ENCODE peak calls at places on chromosomes 7 and 10, in four cellular contexts. E is IMR-90, X is H1, F is H9. G is an unnamed sample.

GRCh38 chr7:94698275-94698674 is 42.3 kb upstream of the SGCE start:
- DNase-seq in X (no peak), E (peak), F (no peak), G (peak)

GRCh38 chr7:27097686-27098492 is 2.1 kb upstream of the HOXA1 start:
- DNase-seq in F (no peak), X (no peak), E (peak), G (peak)

GRCh38 chr7:136114966-136115762 is 138.0 kb upstream of the MTPN start:
- DNase-seq in E (peak), X (peak), F (peak), G (peak)

GRCh38 chr10:127866276-127867013 is 26.3 kb downstream of the CLRN3 start:
- DNase-seq in F (no peak), E (no peak), X (no peak), G (no peak)

GRCh38 chr7:42285383-42285824 is 48.4 kb upstream of the GLI3 start:
- DNase-seq in F (no peak), E (no peak), X (no peak), G (no peak)

GRCh38 chr7:34309116-34309515 is 348.9 kb upstream of the NPSR1 start:
- DNase-seq in F (no peak), E (no peak), X (no peak), G (no peak)

GRCh38 chr7:77576856-77577255 is 39.8 kb downstream of the PTPN12 start:
- DNase-seq in F (no peak), E (no peak), X (no peak), G (no peak)

GRCh38 chr7:36084485-36085091 is 68.5 kb upstream of the EEPD1 start:
- DNase-seq in F (peak), X (peak), E (peak), G (peak)

GRCh38 chr10:4283841-4284610 is 499.0 kb upstream of the KLF6 start:
- DNase-seq in X (no peak), E (peak), F (no peak), G (no peak)

GRCh38 chr10:87694011-87694794 is 34.5 kb downstream of the PAPSS2 start:
- DNase-seq in X (no peak), F (no peak), E (peak), G (no peak)

GRCh38 chr10:80454526-80455460 is 683 bp downstream of the TSPAN14 start:
- DNase-seq in X (no peak), F (peak), E (no peak), G (peak)

GRCh38 chr7:41652265-41652664 is 50.6 kb downstream of the INHBA start:
- DNase-seq in E (peak), F (no peak), X (no peak), G (no peak)

GRCh38 chr7:12757443-12757842 is 70.0 kb downstream of the ARL4A start:
- DNase-seq in F (no peak), E (peak), X (no peak), G (no peak)
- H4K5ac ChIP-seq in F (no peak), E (no peak), X (no peak), G (no peak)

DNA sequence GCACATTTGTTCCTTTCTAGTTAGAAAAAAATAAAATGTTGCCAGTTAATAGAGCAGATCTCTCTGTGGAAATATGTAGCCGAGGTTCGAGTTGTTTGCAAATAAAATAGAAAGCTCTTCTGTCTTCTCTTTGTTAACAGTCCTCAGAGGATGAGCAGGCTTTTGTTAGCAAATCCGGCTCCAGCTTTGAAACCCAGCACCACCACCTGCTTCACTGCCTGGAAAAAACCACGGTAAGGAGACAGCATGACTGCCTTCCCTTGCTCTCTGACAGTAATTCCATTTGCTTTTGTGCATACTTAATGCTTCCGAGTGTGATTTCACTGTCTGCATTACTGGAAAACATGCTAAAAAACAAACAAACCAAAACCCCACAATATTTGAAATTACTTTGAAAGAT is 115.6 kb downstream of the TSPAN12 start:
- DNase-seq in X (no peak), F (peak), E (no peak), G (peak)
- H4K5ac ChIP-seq in X (no peak), F (no peak), E (no peak), G (no peak)

GRCh38 chr10:125722811-125723210 is 3.3 kb downstream of the EDRF1 start:
- DNase-seq in E (no peak), F (no peak), X (no peak), G (no peak)

GRCh38 chr10:125721035-125721434 is 1.5 kb downstream of the EDRF1 start:
- DNase-seq in X (no peak), E (no peak), F (no peak), G (no peak)

GRCh38 chr10:125727436-125727835 is 7.9 kb downstream of the EDRF1 start:
- DNase-seq in F (no peak), E (no peak), X (no peak), G (no peak)

GRCh38 chr10:125726914-125727313 is 7.4 kb downstream of the EDRF1 start:
- DNase-seq in E (no peak), X (no peak), F (no peak), G (no peak)
- H4K5ac ChIP-seq in E (no peak), X (no peak), F (no peak), G (no peak)

GRCh38 chr7:44102846-44103565 is 1.1 kb upstream of the AEBP1 start:
- DNase-seq in X (no peak), F (no peak), E (no peak), G (no peak)

GRCh38 chr7:44100458-44101303 is 3.5 kb upstream of the AEBP1 start:
- DNase-seq in E (peak), F (no peak), X (no peak), G (no peak)

GRCh38 chr7:44099669-44100068 is 4.5 kb upstream of the AEBP1 start:
- DNase-seq in E (no peak), F (no peak), X (no peak), G (no peak)

GRCh38 chr7:44101966-44102845 is 1.9 kb upstream of the AEBP1 start:
- DNase-seq in F (no peak), E (peak), X (no peak), G (no peak)

DNA sequence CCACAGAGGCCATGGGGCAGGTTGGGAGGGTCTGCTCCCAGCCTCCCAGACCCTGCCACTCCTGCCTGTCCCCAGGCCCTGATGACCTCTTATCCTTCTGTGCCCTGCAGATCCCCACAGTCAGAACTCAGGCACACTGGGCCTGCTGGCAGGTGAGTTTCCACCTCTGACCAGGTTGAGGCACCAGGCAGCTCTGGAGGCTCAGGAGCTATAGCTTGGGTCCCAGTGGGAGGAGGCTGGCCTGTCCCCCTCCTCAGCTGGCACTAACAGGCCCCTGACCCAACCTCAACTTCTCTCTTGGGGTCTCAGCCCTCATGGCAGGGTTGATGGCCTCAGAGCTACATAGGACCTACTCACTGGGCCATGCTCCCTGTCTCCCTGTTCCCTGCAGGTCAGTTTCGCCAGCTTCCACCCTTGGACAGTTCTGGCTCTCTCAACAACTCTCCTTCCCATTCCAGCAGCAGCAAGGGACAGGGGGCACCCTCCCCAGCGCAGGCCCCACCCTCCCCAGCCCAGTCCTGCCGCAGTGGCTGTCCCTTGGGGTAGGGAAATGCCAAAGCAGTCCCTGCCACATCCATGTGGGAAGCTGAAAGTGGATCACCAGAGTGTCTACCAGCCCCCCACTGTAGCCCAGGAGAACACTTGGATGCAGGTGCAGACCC is 2.7 kb upstream of the AEBP1 start:
- DNase-seq in E (no peak), X (no peak), F (no peak), G (no peak)
- H4K5ac ChIP-seq in E (peak), X (no peak), F (no peak), G (no peak)

GRCh38 chr7:44144426-44144967 is 3.4 kb upstream of the MYL7 start:
- DNase-seq in X (no peak), E (no peak), F (no peak), G (no peak)

GRCh38 chr7:44143606-44144250 is 2.6 kb upstream of the MYL7 start:
- DNase-seq in X (no peak), F (no peak), E (no peak), G (no peak)

GRCh38 chr7:44145969-44146897 is 5.1 kb upstream of the MYL7 start:
- DNase-seq in E (peak), X (peak), F (peak), G (peak)

GRCh38 chr7:44145419-44145968 is 4.4 kb upstream of the MYL7 start:
- DNase-seq in F (peak), E (no peak), X (no peak), G (peak)

DNA sequence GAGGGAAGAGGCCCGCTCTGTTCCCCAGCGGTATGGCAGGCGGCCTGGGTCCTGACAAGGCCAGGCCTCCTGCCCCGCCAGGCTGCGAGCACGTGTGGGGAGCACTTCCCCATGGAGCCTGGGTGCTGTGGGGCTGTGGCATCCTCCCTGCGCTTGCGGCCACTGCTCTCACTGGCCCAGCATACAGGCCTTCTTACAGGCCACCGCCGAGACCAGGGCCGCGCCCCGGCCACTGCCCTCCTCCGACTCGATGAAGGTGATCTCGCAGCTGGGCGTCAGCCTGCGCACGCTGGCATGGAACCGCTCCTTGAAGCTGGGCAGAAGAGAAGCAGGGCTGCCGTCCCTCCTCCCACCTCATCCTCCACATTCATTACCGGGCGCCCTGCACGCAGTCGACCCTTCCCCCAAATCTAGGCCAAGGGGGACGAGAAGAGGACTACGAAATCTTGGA is 3.9 kb upstream of the MYL7 start:
- DNase-seq in X (no peak), F (no peak), E (no peak), G (no peak)
- H4K5ac ChIP-seq in X (no peak), F (no peak), E (no peak), G (no peak)

GRCh38 chr10:18689498-18689897 is 30.3 kb downstream of the ARL5B start:
- DNase-seq in X (no peak), F (no peak), E (peak), G (no peak)
- H4K5ac ChIP-seq in X (no peak), F (no peak), E (no peak), G (no peak)

DNA sequence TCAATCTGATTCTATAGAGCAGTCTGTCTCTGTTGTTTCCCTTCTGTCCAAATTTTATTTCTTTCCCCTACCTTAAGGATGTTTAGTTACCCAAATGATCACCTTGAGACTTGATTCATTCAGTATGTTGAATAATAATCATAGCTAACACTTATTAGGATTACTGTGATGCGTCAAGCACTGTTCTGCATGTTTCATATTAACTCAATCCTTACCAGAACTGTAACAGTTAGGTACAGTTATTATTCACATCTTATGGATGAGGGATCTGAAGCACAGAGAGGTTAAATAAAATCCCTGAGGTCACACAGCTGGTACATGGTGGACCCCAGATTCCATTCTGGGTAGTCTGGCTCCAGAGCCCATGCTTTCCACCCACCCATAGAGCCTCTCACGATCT is 97.9 kb upstream of the SAMD8 start:
- DNase-seq in X (no peak), F (no peak), E (no peak), G (no peak)
- H4K5ac ChIP-seq in X (no peak), F (no peak), E (no peak), G (no peak)

GRCh38 chr7:155252958-155253501 is 44.6 kb upstream of the INSIG1 start:
- DNase-seq in E (no peak), X (no peak), F (no peak), G (no peak)
- H4K5ac ChIP-seq in E (no peak), X (no peak), F (no peak), G (no peak)

DNA sequence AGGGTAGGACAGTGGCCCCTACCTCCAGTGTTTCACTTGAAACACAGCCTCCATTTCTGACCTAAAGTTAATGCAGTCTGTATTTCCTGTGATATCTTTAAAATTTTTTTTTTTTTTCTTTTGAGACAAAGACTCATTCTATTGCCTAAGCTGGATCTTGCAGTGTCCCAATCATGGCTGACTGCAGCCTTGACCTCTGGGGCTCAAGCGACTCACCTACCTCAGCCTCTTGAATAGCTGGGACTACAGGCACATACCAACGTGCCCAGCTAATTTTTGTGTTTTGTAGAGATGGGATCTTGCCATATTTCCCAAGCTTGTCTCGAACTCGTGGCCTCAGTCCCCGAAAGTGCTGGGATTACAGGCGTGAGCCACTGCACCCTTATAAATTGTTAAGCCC is 16.7 kb upstream of the MGAM2 start:
- DNase-seq in X (no peak), F (no peak), E (no peak), G (no peak)
- H4K5ac ChIP-seq in X (no peak), F (no peak), E (no peak), G (no peak)

GRCh38 chr7:121261207-121261884 is 67.5 kb upstream of the WNT16 start:
- DNase-seq in X (no peak), F (no peak), E (no peak), G (no peak)
- H4K5ac ChIP-seq in X (no peak), F (no peak), E (no peak), G (no peak)